ENCODE peak calls at places on chromosomes 16 and 17, in five cellular contexts. O is cardiac muscle cell, N is HFF-Myc, U is activated B cell treated with CpG ODN at 0.5 μM for 24 hours, F is psoas muscle. A is an unnamed sample.

GRCh38 chr17:694239-694638 is 20.4 kb downstream of the VPS53 start:
- DNase-seq in O (no peak), F (no peak), U (no peak), N (peak; percentile 89), A (no peak)

GRCh38 chr16:10641555-10641952 is 53.2 kb downstream of the TEKT5 start:
- DNase-seq in F (no peak), N (no peak), O (no peak), U (no peak), A (no peak)

GRCh38 chr17:7208027-7208571 is 11.5 kb downstream of the DLG4 start:
- DNase-seq in N (no peak), F (no peak), O (peak; percentile 71), U (no peak), A (no peak)

GRCh38 chr17:52024296-52024870 is 134.1 kb downstream of the CA10 start:
- DNase-seq in N (no peak), U (no peak), O (no peak), F (no peak), A (no peak)

GRCh38 chr16:70437017-70437581 is 1.8 kb downstream of the ST3GAL2 start:
- DNase-seq in F (no peak), O (peak; percentile 87), U (no peak), N (peak; percentile 92), A (no peak)

GRCh38 chr16:73033271-73033998 is 14.5 kb downstream of the ZFHX3 start:
- DNase-seq in F (no peak), O (peak; percentile 71), U (no peak), N (no peak), A (no peak)

GRCh38 chr17:56358651-56359050 is 205.4 kb downstream of the ANKFN1 start:
- DNase-seq in U (no peak), O (no peak), F (no peak), N (no peak), A (no peak)

GRCh38 chr17:66304304-66305174 is 2.1 kb downstream of the PRKCA start:
- DNase-seq in O (peak; percentile 1), U (no peak), N (no peak), F (no peak), A (no peak)

GRCh38 chr16:85897384-85897783 is 1.6 kb upstream of the IRF8 start:
- DNase-seq in O (no peak), N (no peak), U (no peak), F (no peak), A (no peak)

GRCh38 chr16:23423496-23424049 is 29.4 kb downstream of the COG7 start:
- DNase-seq in O (no peak), N (peak; percentile 97), F (peak; percentile 51), U (no peak), A (no peak)

GRCh38 chr16:81004646-81005353 is 1.9 kb downstream of the CMC2 start:
- DNase-seq in U (no peak), O (peak; percentile 67), N (peak; percentile 35), F (no peak), A (no peak)

GRCh38 chr17:1709971-1710806 is at the start of gene TLCD2:
- DNase-seq in O (peak; percentile 77), N (no peak), F (peak; percentile 85), U (no peak), A (no peak)

GRCh38 chr17:5508855-5509254 is 22.5 kb downstream of the MIS12 start:
- DNase-seq in O (peak; percentile 38), N (no peak), F (no peak), U (no peak), A (no peak)

GRCh38 chr17:45127583-45128300 is 4.6 kb downstream of the PLCD3 start:
- DNase-seq in O (peak; percentile 70), N (no peak), U (no peak), F (peak; percentile 66), A (no peak)

GRCh38 chr16:15495898-15496297 is 61.5 kb downstream of the BMERB1 start:
- DNase-seq in N (no peak), F (no peak), O (no peak), U (no peak), A (no peak)

GRCh38 chr16:53131050-53131362 is 76.2 kb downstream of the CHD9 start:
- DNase-seq in U (no peak), O (no peak), F (no peak), N (no peak), A (no peak)

GRCh38 chr17:63519972-63520882 is 2.9 kb upstream of the KCNH6 start:
- DNase-seq in F (no peak), O (no peak), N (no peak), U (no peak), A (no peak)

GRCh38 chr17:44956998-44957981 is 9.7 kb upstream of the KIF18B start:
- DNase-seq in N (no peak), O (no peak), U (no peak), F (no peak), A (no peak)

GRCh38 chr16:47463771-47464624 is 2.9 kb downstream of the PHKB start:
- DNase-seq in N (no peak), F (no peak), O (no peak), U (no peak), A (no peak)

GRCh38 chr16:25914357-25914962 is 222.7 kb downstream of the HS3ST4 start:
- DNase-seq in F (no peak), U (no peak), N (no peak), O (no peak), A (no peak)

GRCh38 chr16:3115561-3115960 is 3.2 kb downstream of the ZNF205 start:
- DNase-seq in O (no peak), U (no peak), F (no peak), N (no peak), A (no peak)

GRCh38 chr16:14263011-14263410 is 191.9 kb downstream of the MRTFB start:
- DNase-seq in O (no peak), U (no peak), N (no peak), F (no peak), A (no peak)

GRCh38 chr16:67177743-67178699 is 5.7 kb downstream of the MATCAP1 start:
- DNase-seq in N (no peak), O (peak; percentile 73), F (peak; percentile 69), U (no peak), A (no peak)

GRCh38 chr17:32189343-32189742 is 47.0 kb downstream of the RHOT1 start:
- DNase-seq in O (no peak), U (no peak), N (no peak), F (no peak), A (no peak)

GRCh38 chr16:85126731-85127662 is 14.7 kb upstream of the CIBAR2 start:
- DNase-seq in O (peak; percentile 42), F (peak; percentile 80), U (no peak), N (peak; percentile 85), A (no peak)

DNA sequence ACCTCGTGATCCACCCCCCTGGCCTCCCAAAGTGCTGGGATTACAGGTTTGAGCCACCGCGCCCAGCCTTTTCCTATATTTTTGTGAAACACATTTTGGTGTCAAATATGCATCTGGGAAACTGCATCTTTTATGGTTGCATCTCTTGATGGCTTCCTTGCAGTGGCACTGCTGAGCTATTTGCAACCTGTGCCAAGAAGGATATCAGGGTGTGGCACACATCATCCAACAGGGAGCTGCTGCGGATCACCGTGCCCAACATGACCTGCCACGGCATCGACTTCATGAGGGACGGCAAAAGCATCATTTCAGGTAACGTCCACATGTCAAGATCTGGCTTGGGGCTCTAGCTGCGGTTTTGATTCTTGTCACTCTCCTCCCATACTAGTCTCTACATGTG is 16.8 kb upstream of the USP43 start:
- DNase-seq in F (no peak), U (no peak), N (no peak), O (no peak), A (no peak)
- TF ChIP-seq CTCF in F (no peak), U (no peak), N (no peak), O (no peak), A (no peak)

GRCh38 chr17:73198201-73198929 is 5.5 kb downstream of the COG1 start:
- DNase-seq in F (no peak), U (no peak), O (no peak), N (no peak), A (no peak)

GRCh38 chr17:73194514-73195222 is 1.8 kb downstream of the COG1 start:
- DNase-seq in F (no peak), O (no peak), U (no peak), N (no peak), A (no peak)

GRCh38 chr17:73198930-73199260 is 6.0 kb downstream of the COG1 start:
- DNase-seq in O (no peak), N (no peak), F (no peak), U (no peak), A (no peak)

GRCh38 chr17:73197141-73197540 is 4.3 kb downstream of the COG1 start:
- DNase-seq in U (no peak), F (no peak), O (no peak), N (no peak), A (no peak)

GRCh38 chr17:73196500-73196899 is 3.6 kb downstream of the COG1 start:
- DNase-seq in U (no peak), F (peak; percentile 33), N (no peak), O (peak; percentile 57), A (no peak)
- TF ChIP-seq CTCF in U (no peak), F (peak; percentile 31), N (no peak), O (peak; percentile 58), A (no peak)

DNA sequence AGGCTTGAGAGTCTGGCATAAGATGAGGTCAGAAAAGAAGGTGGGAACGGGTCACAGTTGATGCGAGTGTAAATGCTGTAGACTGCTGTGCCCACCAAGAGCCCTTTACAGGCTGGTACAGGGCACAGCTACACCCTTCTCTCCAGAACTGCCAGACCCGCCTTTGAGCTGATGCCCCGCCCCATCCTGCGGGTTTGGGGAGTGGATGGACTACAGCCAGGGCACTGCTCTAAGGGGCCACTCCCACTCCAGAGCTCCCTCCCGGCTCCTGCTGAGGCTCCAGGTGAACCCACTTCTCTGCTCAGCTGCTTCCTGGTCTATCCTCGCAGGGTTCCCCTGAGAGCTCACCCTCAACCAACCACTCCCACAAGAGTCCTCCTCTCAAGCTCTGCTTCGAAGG is 12.3 kb downstream of the MEIOB start:
- DNase-seq in O (no peak), F (no peak), U (no peak), N (no peak), A (no peak)
- TF ChIP-seq CTCF in O (no peak), F (no peak), U (no peak), N (no peak), A (no peak)

GRCh38 chr17:47946516-47946915 is 5.1 kb downstream of the PNPO start:
- DNase-seq in U (no peak), F (no peak), O (no peak), N (no peak), A (no peak)
- TF ChIP-seq CTCF in U (no peak), F (no peak), O (no peak), N (no peak), A (no peak)

DNA sequence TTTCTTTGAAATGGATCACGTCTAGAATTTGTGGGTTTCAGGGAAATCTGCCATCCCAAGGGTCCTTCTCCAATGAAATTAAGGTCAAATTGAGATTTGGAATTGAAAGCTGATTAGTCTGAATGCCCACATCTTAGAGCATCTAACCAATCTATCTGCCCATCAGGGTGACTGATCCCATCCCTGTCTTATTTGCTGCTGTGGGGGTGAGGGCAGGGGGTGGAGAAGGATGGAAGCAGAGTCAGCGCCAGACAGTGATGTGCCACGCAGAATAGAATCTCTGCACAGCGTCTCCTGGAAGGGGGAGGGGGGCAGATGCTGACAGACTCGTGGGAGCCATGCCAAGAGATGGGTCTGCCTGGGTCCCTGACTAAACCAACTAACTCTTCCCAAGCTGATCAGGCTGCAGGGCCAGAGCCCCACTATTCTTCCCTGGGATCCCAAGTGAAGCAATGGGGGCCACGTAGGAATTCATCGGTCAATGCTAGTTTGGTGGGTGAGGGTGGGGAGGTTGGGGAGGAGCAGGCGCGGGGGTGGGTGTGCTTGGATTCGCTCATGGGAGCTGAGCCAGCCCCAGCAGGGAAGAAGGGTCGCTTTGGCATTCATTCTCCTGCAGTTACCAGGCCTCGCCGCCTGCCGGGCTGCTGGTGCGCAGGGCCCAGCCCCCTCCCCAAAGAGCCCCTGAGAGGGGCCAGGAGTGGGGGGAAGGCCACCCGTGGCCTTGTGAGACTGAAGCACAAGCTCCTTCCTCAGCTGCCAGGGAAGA is 32.2 kb downstream of the CDK5RAP3 start:
- DNase-seq in F (no peak), O (no peak), U (no peak), N (no peak), A (no peak)
- TF ChIP-seq CTCF in F (no peak), O (no peak), U (no peak), N (no peak), A (no peak)

GRCh38 chr16:88907768-88908167 is 41.3 kb upstream of the PABPN1L start:
- DNase-seq in U (no peak), N (no peak), F (no peak), O (no peak), A (no peak)
- TF ChIP-seq CTCF in U (no peak), N (no peak), F (no peak), O (no peak), A (no peak)

A was measured in natural killer cell.